ENCODE peak calls at places on chromosomes 1 and 21, in four cellular contexts. N, T, A and S are unnamed samples.

GRCh38 chr1:168871531-168871930 is 142.5 kb upstream of the DPT start:
- DNase-seq in T (no peak), A (no peak), N (no peak), S (no peak)

GRCh38 chr1:60918867-60919266 is 163.5 kb upstream of the NFIA start:
- DNase-seq in A (no peak), T (no peak), N (no peak), S (no peak)

GRCh38 chr1:225412803-225413338 is 15.0 kb downstream of the LBR start:
- DNase-seq in N (no peak), A (no peak), T (no peak), S (no peak)

GRCh38 chr1:229124471-229125198 is 146.3 kb upstream of the RAB4A start:
- DNase-seq in N (no peak), A (no peak), T (no peak), S (peak; percentile 35)

GRCh38 chr1:204520834-204521709 is 4.9 kb downstream of the MDM4 start:
- DNase-seq in T (no peak), N (no peak), A (no peak), S (no peak)

GRCh38 chr1:172393354-172393753 is 27.1 kb upstream of the C1orf105 start:
- DNase-seq in N (no peak), T (no peak), A (no peak), S (no peak)

GRCh38 chr1:57258616-57259330 is 165.1 kb downstream of the DAB1 start:
- DNase-seq in T (no peak), N (no peak), A (no peak), S (no peak)

GRCh38 chr1:81848880-81849500 is 48.3 kb downstream of the ADGRL2 start:
- DNase-seq in T (no peak), A (no peak), N (peak; percentile 59), S (no peak)

GRCh38 chr1:214504330-214504729 is 47.1 kb downstream of the PTPN14 start:
- DNase-seq in T (no peak), N (no peak), A (no peak), S (no peak)

GRCh38 chr1:178282949-178283367 is 189.1 kb downstream of the RASAL2 start:
- DNase-seq in N (peak; percentile 56), A (peak; percentile 62), T (peak; percentile 26), S (peak; percentile 44)

GRCh38 chr1:213693864-213694263 is 293.9 kb upstream of the PROX1 start:
- DNase-seq in A (no peak), N (no peak), T (no peak), S (no peak)

GRCh38 chr1:223711173-223711572 is 1.2 kb upstream of the CAPN2 start:
- DNase-seq in T (no peak), N (no peak), A (peak; percentile 95), S (no peak)

GRCh38 chr1:208278638-208279037 is 34.5 kb upstream of the PLXNA2 start:
- DNase-seq in A (no peak), T (no peak), N (no peak), S (no peak)

GRCh38 chr21:24045775-24046215 is 1561.5 kb downstream of the MRPL39 start:
- DNase-seq in T (no peak), A (peak; percentile 90), N (peak; percentile 13), S (peak; percentile 9)

GRCh38 chr1:184905601-184906322 is 68.5 kb downstream of the NIBAN1 start:
- DNase-seq in N (no peak), A (peak; percentile 67), T (no peak), S (peak; percentile 61)

GRCh38 chr1:162310337-162310736 is 66.3 kb downstream of the SPATA46 start:
- DNase-seq in T (no peak), A (peak; percentile 77), N (no peak), S (no peak)

GRCh38 chr1:30140566-30140965 is 582.8 kb downstream of the MATN1 start:
- DNase-seq in N (no peak), A (no peak), T (no peak), S (no peak)

GRCh38 chr1:7984826-7985225 is 23.3 kb downstream of the PARK7 start:
- DNase-seq in A (no peak), N (no peak), T (no peak), S (no peak)

GRCh38 chr1:223742861-223743517 is 30.6 kb downstream of the CAPN2 start:
- DNase-seq in T (no peak), N (no peak), A (no peak), S (no peak)

GRCh38 chr1:86352096-86352495 is 44.0 kb downstream of the ODF2L start:
- DNase-seq in T (no peak), A (no peak), N (no peak), S (no peak)

GRCh38 chr1:22861764-22862440 is 110.8 kb downstream of the LACTBL1 start:
- DNase-seq in T (peak; percentile 33), A (peak; percentile 58), N (peak; percentile 56), S (peak; percentile 67)

GRCh38 chr1:202266061-202266765 is 72.6 kb downstream of the LGR6 start:
- DNase-seq in N (no peak), A (no peak), T (no peak), S (no peak)

GRCh38 chr21:29748391-29749167 is 191.2 kb downstream of the GRIK1 start:
- DNase-seq in A (no peak), N (no peak), T (no peak), S (no peak)

GRCh38 chr1:67489643-67490042 is 59.4 kb upstream of the SERBP1 start:
- DNase-seq in T (peak; percentile 13), N (peak; percentile 47), A (peak; percentile 42), S (peak; percentile 40)

GRCh38 chr21:33908760-33909159 is 6.8 kb downstream of the ATP5PO start:
- DNase-seq in N (no peak), T (no peak), A (no peak), S (no peak)

GRCh38 chr1:27448982-27449381 is 41.0 kb downstream of the WASF2 start:
- DNase-seq in T (no peak), N (no peak), A (no peak), S (no peak)

GRCh38 chr1:11719313-11720032 is 16.5 kb upstream of the AGTRAP start:
- DNase-seq in T (no peak), A (peak; percentile 69), N (peak; percentile 81), S (peak; percentile 83)

GRCh38 chr1:116763787-116764465 is 9.7 kb downstream of the CD2 start:
- DNase-seq in T (peak; percentile 15), A (peak; percentile 53), N (peak; percentile 72), S (peak; percentile 40)

GRCh38 chr1:82343381-82343780 is 542.6 kb downstream of the ADGRL2 start:
- DNase-seq in T (no peak), A (no peak), N (no peak), S (no peak)

GRCh38 chr1:214312530-214313051 is 31.6 kb downstream of the SMYD2 start:
- DNase-seq in N (peak; percentile 60), A (no peak), T (no peak), S (no peak)

GRCh38 chr21:15362458-15362857 is 297.7 kb upstream of the NRIP1 start:
- DNase-seq in T (no peak), A (no peak), N (no peak), S (no peak)

GRCh38 chr1:5873556-5873955 is 118.7 kb downstream of the NPHP4 start:
- DNase-seq in A (no peak), T (no peak), N (no peak), S (no peak)

GRCh38 chr1:39919545-39919944 is 17.8 kb upstream of the MYCL start:
- DNase-seq in N (peak; percentile 95), A (peak; percentile 93), T (peak; percentile 68), S (peak; percentile 87)

GRCh38 chr1:29503441-29503840 is 267.1 kb downstream of the PTPRU start:
- DNase-seq in A (no peak), N (no peak), T (no peak), S (no peak)

GRCh38 chr1:95451054-95451453 is 217.0 kb downstream of the RWDD3 start:
- DNase-seq in A (peak; percentile 51), N (peak; percentile 64), T (peak; percentile 33), S (no peak)
- TF ChIP-seq EZH2phosphoT487 in A (no peak), N (no peak), T (no peak), S (no peak)

DNA sequence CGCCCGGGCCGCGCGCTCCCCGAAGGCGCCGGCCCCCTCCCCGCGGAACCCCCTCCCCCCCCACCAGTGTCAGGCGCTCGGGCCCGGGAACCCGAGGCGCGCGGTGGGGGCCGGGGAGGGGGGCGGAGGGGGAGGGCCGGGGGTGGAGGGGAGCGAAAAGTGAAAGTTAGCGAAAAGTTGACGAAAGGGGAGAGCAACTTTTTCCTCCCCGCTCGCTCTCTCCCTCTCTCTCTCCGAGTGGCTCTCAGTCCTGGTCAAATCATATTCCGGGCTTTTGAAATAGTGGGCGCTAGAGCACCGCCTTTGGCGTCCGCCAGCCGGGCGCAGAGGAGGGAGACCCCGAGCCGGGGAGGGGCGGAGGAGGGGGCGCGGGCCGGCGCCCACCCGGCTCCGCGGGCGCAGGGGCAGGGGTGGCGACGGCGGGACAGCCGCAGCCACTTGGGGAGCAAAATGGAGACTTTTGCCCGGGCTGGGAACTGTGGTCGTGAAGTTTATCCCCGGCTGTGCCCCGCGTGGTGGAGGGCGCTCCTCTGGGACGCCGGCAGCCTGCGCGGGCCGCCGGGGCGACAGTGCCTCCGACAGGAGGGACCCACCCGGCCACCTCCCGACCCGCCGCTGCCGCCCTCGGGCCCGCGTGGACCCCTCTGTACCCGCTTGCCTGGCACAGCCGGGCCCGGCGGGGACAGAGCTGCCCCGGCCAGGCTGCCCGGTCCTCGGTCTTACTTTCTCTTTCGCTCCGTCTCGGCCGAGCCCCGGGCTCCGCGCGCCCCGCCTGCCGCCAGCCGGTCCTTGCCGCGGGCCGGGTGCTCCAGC is 694 bp downstream of the PRDM16 start:
- DNase-seq in T (peak; percentile 26), A (peak; percentile 40), N (peak; percentile 68), S (peak; percentile 87)
- TF ChIP-seq EZH2 in T (no peak), A (peak; percentile 98), N (peak; percentile 98), S (no peak)

DNA sequence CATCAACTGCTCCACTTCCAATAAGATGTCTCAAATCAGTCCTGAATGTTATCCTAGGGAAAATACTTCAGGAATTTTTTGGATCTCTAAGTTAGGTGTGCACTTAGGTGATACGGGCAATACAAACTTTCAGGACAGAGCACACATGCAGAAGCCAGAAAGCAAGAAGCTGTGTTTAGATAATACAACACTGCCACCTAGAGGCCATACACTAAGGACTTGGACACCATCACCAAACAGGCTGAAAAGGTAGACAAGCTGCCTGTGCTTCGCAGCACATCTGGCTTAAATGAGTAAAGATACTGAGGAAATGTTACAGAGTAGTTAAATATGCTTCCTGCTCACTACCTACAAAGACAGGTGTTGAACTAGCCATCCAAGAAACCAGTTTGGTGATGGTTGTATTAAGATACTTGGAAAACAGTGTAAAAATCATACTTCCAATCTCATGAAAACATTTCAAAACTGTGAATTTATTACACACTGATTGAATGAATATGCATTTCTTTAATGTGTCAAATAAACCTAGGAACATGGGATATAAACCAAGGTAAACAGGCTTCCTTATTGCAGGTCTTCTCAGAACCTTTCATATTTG is 24.2 kb downstream of the RRAGC start:
- DNase-seq in A (peak; percentile 91), N (peak; percentile 95), T (peak; percentile 81), S (peak; percentile 90)
- TF ChIP-seq EZH2phosphoT487 in A (no peak), N (no peak), T (no peak), S (no peak)

DNA sequence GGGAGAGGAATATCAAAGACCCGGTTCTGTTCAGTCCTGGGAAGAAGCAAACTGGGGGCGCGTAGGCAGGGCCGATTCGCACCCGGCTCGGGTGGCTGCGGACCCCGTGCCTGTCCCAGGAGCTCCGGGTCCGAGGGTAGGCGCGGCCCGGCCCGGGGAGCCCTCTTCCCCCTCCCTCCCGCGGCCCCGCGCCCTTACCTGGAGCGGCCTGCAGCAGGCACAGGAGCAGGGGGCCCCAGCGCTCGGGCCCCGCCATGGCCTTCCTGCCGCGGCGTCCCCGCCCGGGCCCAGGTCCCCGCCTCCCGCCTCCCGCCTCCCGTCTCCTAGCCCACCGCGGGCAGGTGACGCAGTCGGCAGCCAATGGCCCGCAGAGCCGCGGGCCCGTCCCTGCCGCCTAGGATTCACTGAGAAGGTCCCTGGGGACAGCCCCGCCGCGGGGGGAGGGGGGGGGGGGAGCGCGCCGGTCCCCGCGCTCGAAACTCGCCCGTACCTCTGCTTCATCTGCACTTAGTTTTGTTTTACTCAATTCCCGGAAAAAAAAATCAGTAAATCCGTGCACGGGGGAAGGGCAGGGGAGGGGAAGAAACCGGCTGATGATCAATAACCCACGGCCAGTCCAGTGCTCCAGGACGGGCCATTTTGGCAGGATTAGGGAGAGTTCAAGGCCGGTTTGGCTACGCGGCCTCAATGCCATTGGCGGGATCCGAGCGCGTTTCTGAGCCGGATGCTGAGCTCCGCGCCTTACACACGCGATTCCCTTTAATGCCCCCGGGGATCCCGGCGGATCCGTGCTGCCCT is at the start of gene IFNLR1:
- DNase-seq in N (peak; percentile 90), T (peak; percentile 58), A (peak; percentile 74), S (peak; percentile 89)
- TF ChIP-seq EZH2 in N (no peak), T (no peak), A (no peak), S (no peak)